ENCODE peak calls at places on chromosomes 13 and 19, in five cellular contexts. F is right atrium auricular region, Z is body of pancreas, U is fibroblast of lung, G is mammary epithelial cell. C is an unnamed sample.

GRCh38 chr19:15400521-15401396 is 18.0 kb downstream of the AKAP8L start:
- DNase-seq in F (no peak), Z (no peak), U (no peak), G (no peak), C (no peak)

GRCh38 chr13:40982772-40983171 is 36.3 kb downstream of the ELF1 start:
- DNase-seq in F (no peak), Z (peak), U (peak), G (peak), C (no peak)

GRCh38 chr13:102651892-102652291 is 43.0 kb downstream of the METTL21C start:
- DNase-seq in F (no peak), Z (no peak), U (peak), G (no peak), C (no peak)

GRCh38 chr13:93496985-93497673 is 270.5 kb downstream of the GPC6 start:
- DNase-seq in F (no peak), Z (no peak), U (peak), G (no peak), C (no peak)

GRCh38 chr13:90906554-90906953 is 440.9 kb upstream of the MIR17HG start:
- DNase-seq in F (no peak), Z (no peak), U (no peak), G (no peak), C (no peak)

GRCh38 chr13:52751196-52751595 is 11.6 kb upstream of the CNMD start:
- DNase-seq in F (no peak), Z (no peak), U (no peak), G (peak), C (no peak)

GRCh38 chr13:61113140-61113658 is 302.4 kb downstream of the PCDH20 start:
- DNase-seq in F (no peak), Z (no peak), U (no peak), G (no peak), C (no peak)

GRCh38 chr13:26074706-26075105 is 22.9 kb upstream of the SHISA2 start:
- DNase-seq in F (no peak), Z (no peak), U (no peak), G (peak), C (no peak)

GRCh38 chr13:42378383-42378780 is 106.4 kb downstream of the AKAP11 start:
- DNase-seq in F (no peak), Z (no peak), U (no peak), G (no peak), C (no peak)

GRCh38 chr19:37997911-37998344 is 90.9 kb downstream of the SIPA1L3 start:
- DNase-seq in F (no peak), Z (no peak), U (peak), G (peak), C (no peak)

GRCh38 chr13:97117388-97117910 is 104.7 kb upstream of the MBNL2 start:
- DNase-seq in F (no peak), Z (no peak), U (no peak), G (no peak), C (no peak)

GRCh38 chr13:113187263-113187669 is 21.2 kb downstream of the PCID2 start:
- DNase-seq in F (peak), Z (peak), U (peak), G (peak), C (no peak)

DNA sequence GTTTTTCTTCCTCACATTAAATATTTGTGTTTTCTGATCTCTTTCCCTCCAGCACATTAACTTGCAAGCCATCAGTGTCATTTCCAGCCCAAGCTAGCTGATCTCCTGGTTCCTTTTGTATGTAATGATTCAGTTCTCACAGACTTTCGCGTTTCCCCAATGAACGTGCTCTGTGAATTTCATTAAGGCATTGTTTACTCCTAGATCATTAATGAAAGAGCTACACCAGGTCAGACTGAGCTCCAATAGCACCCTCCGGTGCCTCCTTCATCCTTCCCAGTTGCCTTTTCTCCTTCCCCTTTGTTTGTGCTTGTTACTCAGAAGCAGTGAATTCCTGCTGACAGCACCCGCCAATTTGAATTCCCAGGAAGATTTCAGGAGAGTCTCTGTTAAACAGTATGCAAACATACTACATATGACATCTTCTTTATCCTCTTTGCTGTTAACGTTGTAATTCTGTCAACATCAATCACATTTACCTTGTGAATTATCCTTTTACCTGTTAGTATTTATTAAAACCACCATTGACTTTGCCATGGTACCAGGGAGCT is 3.1 kb downstream of the CBY2 start:
- DNase-seq in F (no peak), Z (no peak), U (no peak), G (no peak), C (no peak)
- H3K27ac ChIP-seq in F (no peak), Z (no peak), U (no peak), G (no peak), C (no peak)

GRCh38 chr13:109204657-109205056 is 575.2 kb downstream of the MYO16 start:
- DNase-seq in F (no peak), Z (no peak), U (no peak), G (no peak), C (no peak)
- H3K27ac ChIP-seq in F (no peak), Z (no peak), U (no peak), G (no peak), C (no peak)

GRCh38 chr13:27271572-27272096 is 1.0 kb downstream of the RASL11A start:
- DNase-seq in F (no peak), Z (no peak), U (no peak), G (no peak), C (no peak)
- H3K27ac ChIP-seq in F (peak), Z (peak), U (peak), G (no peak), C (peak)

GRCh38 chr19:46453661-46454060 is 17.7 kb downstream of the PNMA8A start:
- DNase-seq in F (no peak), Z (no peak), U (no peak), G (peak), C (no peak)
- H3K27ac ChIP-seq in F (no peak), Z (no peak), U (no peak), G (peak), C (no peak)

GRCh38 chr19:6711078-6711361 is 9.4 kb downstream of the C3 start:
- DNase-seq in F (no peak), Z (no peak), U (no peak), G (no peak), C (no peak)

GRCh38 chr19:6708346-6708745 is 12.1 kb downstream of the C3 start:
- DNase-seq in F (no peak), Z (no peak), U (no peak), G (no peak), C (no peak)

GRCh38 chr19:6710273-6711077 is 10.0 kb downstream of the C3 start:
- DNase-seq in F (no peak), Z (no peak), U (no peak), G (no peak), C (no peak)

GRCh38 chr19:6707658-6708018 is 12.8 kb downstream of the C3 start:
- DNase-seq in F (no peak), Z (no peak), U (no peak), G (no peak), C (no peak)

GRCh38 chr19:6709549-6709948 is 10.9 kb downstream of the C3 start:
- DNase-seq in F (no peak), Z (no peak), U (no peak), G (no peak), C (no peak)
- H3K27ac ChIP-seq in F (no peak), Z (no peak), U (no peak), G (no peak), C (no peak)

GRCh38 chr19:55503447-55504251 is 15.4 kb downstream of the SSC5D start:
- DNase-seq in F (peak), Z (peak), U (peak), G (peak), C (peak)
- H3K27ac ChIP-seq in F (peak), Z (no peak), U (peak), G (no peak), C (peak)